ENCODE peak calls at places on chromosome 15, in four cellular contexts. F is neuronal stem cell, D is H1, A is HCT116. Q is an unnamed sample.

GRCh38 chr15:71532994-71533393 is 277.4 kb upstream of the NR2E3 start:
- DNase-seq in D (peak), A (peak), F (no peak), Q (peak)

GRCh38 chr15:65146438-65146837 is 12.8 kb upstream of the PDCD7 start:
- DNase-seq in F (no peak), A (no peak), D (no peak), Q (no peak)

GRCh38 chr15:76181705-76182107 is 121.9 kb downstream of the TMEM266 start:
- DNase-seq in F (no peak), A (no peak), D (no peak), Q (no peak)

GRCh38 chr15:32884136-32884535 is 166.3 kb downstream of the GREM1 start:
- DNase-seq in A (no peak), D (no peak), F (no peak), Q (no peak)

GRCh38 chr15:73717802-73718201 is 33.6 kb downstream of the CD276 start:
- DNase-seq in A (no peak), F (no peak), D (no peak), Q (no peak)

GRCh38 chr15:78672285-78673003 is 31.4 kb upstream of the CHRNB4 start:
- DNase-seq in D (no peak), A (no peak), F (no peak), Q (no peak)

GRCh38 chr15:70299931-70300858 is 202.5 kb upstream of the TLE3 start:
- DNase-seq in F (no peak), D (no peak), A (no peak), Q (no peak)

GRCh38 chr15:65424683-65425082 is 1.9 kb upstream of the IGDCC4 start:
- DNase-seq in D (no peak), A (no peak), F (no peak), Q (no peak)

GRCh38 chr15:38874464-38874863 is 309.9 kb upstream of the RASGRP1 start:
- DNase-seq in F (no peak), D (no peak), A (no peak), Q (no peak)

GRCh38 chr15:51162865-51163762 is 68.4 kb upstream of the TNFAIP8L3 start:
- DNase-seq in D (peak), F (peak), A (peak), Q (peak)

GRCh38 chr15:65401607-65402240 is 21.0 kb downstream of the IGDCC4 start:
- DNase-seq in A (no peak), D (no peak), F (no peak), Q (no peak)

GRCh38 chr15:65336767-65337435 is 32.4 kb downstream of the RNU5B-1 start:
- DNase-seq in D (no peak), F (no peak), A (no peak), Q (no peak)

GRCh38 chr15:29556385-29556784 is 265.9 kb downstream of the TJP1 start:
- DNase-seq in F (no peak), D (no peak), A (no peak), Q (no peak)
- H3K27ac ChIP-seq in F (no peak), D (no peak), A (no peak), Q (no peak)

DNA sequence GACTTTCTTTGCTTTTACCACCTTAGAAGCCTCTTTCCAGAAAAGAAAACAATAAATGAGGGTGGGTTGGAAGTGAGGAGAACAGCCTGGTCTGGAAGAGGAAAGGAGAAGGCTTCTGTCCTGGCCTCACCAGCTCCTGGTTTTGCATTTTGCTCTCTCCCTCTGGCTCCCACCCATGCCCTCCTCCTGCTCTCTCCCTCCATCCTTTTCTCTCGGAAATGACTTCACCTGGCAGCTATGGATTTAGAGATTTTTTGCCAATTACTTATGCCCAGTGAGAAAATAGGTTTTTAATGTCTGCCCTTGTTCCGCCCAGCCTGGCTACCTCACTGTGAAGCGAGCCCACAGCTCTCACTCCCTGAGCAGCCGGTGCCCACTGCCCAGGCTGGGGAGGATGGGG is 77.9 kb upstream of the NTRK3 start:
- DNase-seq in F (no peak), A (no peak), D (no peak), Q (no peak)
- H2AFZ ChIP-seq in F (no peak), A (no peak), D (no peak), Q (no peak)

GRCh38 chr15:47718474-47719440 is 1.5 kb downstream of the SEMA6D start:
- DNase-seq in D (no peak), A (no peak), F (no peak), Q (no peak)
- H3K27ac ChIP-seq in D (no peak), A (no peak), F (no peak), Q (no peak)

GRCh38 chr15:98292442-98293240 is 332.1 kb downstream of the ARRDC4 start:
- DNase-seq in A (peak), F (peak), D (peak), Q (peak)
- H2AFZ ChIP-seq in A (no peak), F (no peak), D (peak), Q (peak)

GRCh38 chr15:61935493-61935892 is 124.8 kb downstream of the VPS13C start:
- DNase-seq in F (no peak), A (no peak), D (no peak), Q (no peak)
- H3K27ac ChIP-seq in F (no peak), A (no peak), D (no peak), Q (no peak)

GRCh38 chr15:84856731-84857417 is 27.6 kb upstream of the SLC28A1 start:
- DNase-seq in A (no peak), D (no peak), F (no peak), Q (no peak)

GRCh38 chr15:84859651-84860050 is 24.8 kb upstream of the SLC28A1 start:
- DNase-seq in A (no peak), F (no peak), D (no peak), Q (no peak)

GRCh38 chr15:84857418-84858004 is 27.0 kb upstream of the SLC28A1 start:
- DNase-seq in F (no peak), A (no peak), D (no peak), Q (no peak)

GRCh38 chr15:84859143-84859542 is 25.3 kb upstream of the SLC28A1 start:
- DNase-seq in A (peak), D (no peak), F (no peak), Q (peak)

GRCh38 chr15:84858231-84858630 is 26.2 kb upstream of the SLC28A1 start:
- DNase-seq in A (no peak), D (no peak), F (no peak), Q (no peak)
- H2AFZ ChIP-seq in A (no peak), D (no peak), F (no peak), Q (peak)